ENCODE peak calls at places on chromosomes 11 and 22, in eight cellular contexts. One of them, this sample, is unnamed.

GRCh38 chr22:20065896-20066616 is 14.0 kb upstream of the DGCR8 start:
- DNase-seq in cardiac muscle cell: no peak
- DNase-seq in HCT116: no peak
- DNase-seq in neural progenitor cell: no peak
- DNase-seq in upper lobe of right lung: no peak
- DNase-seq in colonic mucosa: no peak
- DNase-seq in lung: no peak
- DNase-seq in MM.1S: no peak
- DNase-seq in this sample: no peak

GRCh38 chr11:61546663-61547062 is 34.2 kb downstream of the SYT7 start:
- DNase-seq in cardiac muscle cell: no peak
- DNase-seq in HCT116: no peak
- DNase-seq in neural progenitor cell: no peak
- DNase-seq in upper lobe of right lung: no peak
- DNase-seq in colonic mucosa: no peak
- DNase-seq in lung: no peak
- DNase-seq in MM.1S: no peak
- DNase-seq in this sample: no peak

GRCh38 chr11:47391077-47391583 is 12.8 kb upstream of the SPI1 start:
- DNase-seq in cardiac muscle cell: no peak
- DNase-seq in HCT116: no peak
- DNase-seq in neural progenitor cell: no peak
- DNase-seq in upper lobe of right lung: peak; percentile 87
- DNase-seq in colonic mucosa: no peak
- DNase-seq in lung: no peak
- DNase-seq in MM.1S: no peak
- DNase-seq in this sample: peak; percentile 68

GRCh38 chr22:50293441-50294318 is 13.8 kb downstream of the PLXNB2 start:
- DNase-seq in cardiac muscle cell: peak; percentile 87
- DNase-seq in HCT116: no peak
- DNase-seq in neural progenitor cell: peak; percentile 94
- DNase-seq in upper lobe of right lung: peak; percentile 92
- DNase-seq in colonic mucosa: peak; percentile 90
- DNase-seq in lung: peak; percentile 79
- DNase-seq in MM.1S: no peak
- DNase-seq in this sample: no peak

GRCh38 chr22:47136671-47137070 is 374.2 kb downstream of the TBC1D22A start:
- DNase-seq in cardiac muscle cell: no peak
- DNase-seq in HCT116: no peak
- DNase-seq in neural progenitor cell: no peak
- DNase-seq in upper lobe of right lung: no peak
- DNase-seq in colonic mucosa: no peak
- DNase-seq in lung: no peak
- DNase-seq in MM.1S: no peak
- DNase-seq in this sample: no peak

GRCh38 chr11:46951864-46952263 is 15.3 kb downstream of the CSTPP1 start:
- DNase-seq in cardiac muscle cell: no peak
- DNase-seq in HCT116: no peak
- DNase-seq in neural progenitor cell: peak; percentile 86
- DNase-seq in upper lobe of right lung: no peak
- DNase-seq in colonic mucosa: no peak
- DNase-seq in lung: no peak
- DNase-seq in MM.1S: no peak
- DNase-seq in this sample: no peak

GRCh38 chr22:22556995-22557925 is 1.8 kb downstream of the PRAME start:
- DNase-seq in cardiac muscle cell: no peak
- DNase-seq in HCT116: no peak
- DNase-seq in neural progenitor cell: no peak
- DNase-seq in upper lobe of right lung: no peak
- DNase-seq in colonic mucosa: no peak
- DNase-seq in lung: no peak
- DNase-seq in MM.1S: no peak
- DNase-seq in this sample: no peak

GRCh38 chr11:46120361-46120710 is 918 bp downstream of the PHF21A start:
- DNase-seq in cardiac muscle cell: peak; percentile 49
- DNase-seq in HCT116: no peak
- DNase-seq in neural progenitor cell: peak; percentile 59
- DNase-seq in upper lobe of right lung: peak; percentile 68
- DNase-seq in colonic mucosa: no peak
- DNase-seq in lung: no peak
- DNase-seq in MM.1S: no peak
- DNase-seq in this sample: no peak

GRCh38 chr22:45164217-45165123 is 745 bp downstream of the NUP50 start:
- DNase-seq in cardiac muscle cell: peak; percentile 74
- DNase-seq in HCT116: no peak
- DNase-seq in neural progenitor cell: peak; percentile 68
- DNase-seq in upper lobe of right lung: peak; percentile 77
- DNase-seq in colonic mucosa: peak; percentile 45
- DNase-seq in lung: no peak
- DNase-seq in MM.1S: peak; percentile 21
- DNase-seq in this sample: no peak

GRCh38 chr11:10490398-10491232 is 35.6 kb downstream of the AMPD3 start:
- DNase-seq in cardiac muscle cell: peak; percentile 34
- DNase-seq in HCT116: peak; percentile 94
- DNase-seq in neural progenitor cell: peak; percentile 69
- DNase-seq in upper lobe of right lung: no peak
- DNase-seq in colonic mucosa: peak; percentile 60
- DNase-seq in lung: peak; percentile 71
- DNase-seq in MM.1S: no peak
- DNase-seq in this sample: peak; percentile 94

GRCh38 chr11:134346976-134347350 is 15.2 kb downstream of the GLB1L2 start:
- DNase-seq in cardiac muscle cell: no peak
- DNase-seq in HCT116: no peak
- DNase-seq in neural progenitor cell: no peak
- DNase-seq in upper lobe of right lung: no peak
- DNase-seq in colonic mucosa: no peak
- DNase-seq in lung: no peak
- DNase-seq in MM.1S: no peak
- DNase-seq in this sample: no peak

GRCh38 chr11:36280531-36280930 is 8.7 kb downstream of the COMMD9 start:
- DNase-seq in cardiac muscle cell: no peak
- DNase-seq in HCT116: no peak
- DNase-seq in neural progenitor cell: no peak
- DNase-seq in upper lobe of right lung: no peak
- DNase-seq in colonic mucosa: peak; percentile 0
- DNase-seq in lung: no peak
- DNase-seq in MM.1S: no peak
- DNase-seq in this sample: no peak

GRCh38 chr11:68077617-68078592 is 39.1 kb downstream of the TCIRG1 start:
- DNase-seq in cardiac muscle cell: no peak
- DNase-seq in HCT116: no peak
- DNase-seq in neural progenitor cell: no peak
- DNase-seq in upper lobe of right lung: no peak
- DNase-seq in colonic mucosa: no peak
- DNase-seq in lung: no peak
- DNase-seq in MM.1S: no peak
- DNase-seq in this sample: no peak

GRCh38 chr22:24827305-24827704 is 21.3 kb downstream of the SGSM1 start:
- DNase-seq in cardiac muscle cell: no peak
- DNase-seq in HCT116: no peak
- DNase-seq in neural progenitor cell: no peak
- DNase-seq in upper lobe of right lung: peak; percentile 81
- DNase-seq in colonic mucosa: peak; percentile 81
- DNase-seq in lung: peak; percentile 42
- DNase-seq in MM.1S: no peak
- DNase-seq in this sample: no peak

GRCh38 chr11:12717851-12718291 is 43.6 kb downstream of the TEAD1 start:
- DNase-seq in cardiac muscle cell: no peak
- DNase-seq in HCT116: no peak
- DNase-seq in neural progenitor cell: no peak
- DNase-seq in upper lobe of right lung: no peak
- DNase-seq in colonic mucosa: no peak
- DNase-seq in lung: no peak
- DNase-seq in MM.1S: peak; percentile 97
- DNase-seq in this sample: no peak

GRCh38 chr11:61587951-61588695 is 7.2 kb upstream of the SYT7 start:
- DNase-seq in cardiac muscle cell: peak; percentile 33
- DNase-seq in HCT116: peak; percentile 46
- DNase-seq in neural progenitor cell: peak; percentile 76
- DNase-seq in upper lobe of right lung: peak; percentile 86
- DNase-seq in colonic mucosa: peak; percentile 90
- DNase-seq in lung: peak; percentile 73
- DNase-seq in MM.1S: no peak
- DNase-seq in this sample: no peak

GRCh38 chr22:19555651-19556050 is 31.4 kb upstream of the CLDN5 start:
- DNase-seq in cardiac muscle cell: no peak
- DNase-seq in HCT116: no peak
- DNase-seq in neural progenitor cell: no peak
- DNase-seq in upper lobe of right lung: no peak
- DNase-seq in colonic mucosa: no peak
- DNase-seq in lung: no peak
- DNase-seq in MM.1S: no peak
- DNase-seq in this sample: no peak

DNA sequence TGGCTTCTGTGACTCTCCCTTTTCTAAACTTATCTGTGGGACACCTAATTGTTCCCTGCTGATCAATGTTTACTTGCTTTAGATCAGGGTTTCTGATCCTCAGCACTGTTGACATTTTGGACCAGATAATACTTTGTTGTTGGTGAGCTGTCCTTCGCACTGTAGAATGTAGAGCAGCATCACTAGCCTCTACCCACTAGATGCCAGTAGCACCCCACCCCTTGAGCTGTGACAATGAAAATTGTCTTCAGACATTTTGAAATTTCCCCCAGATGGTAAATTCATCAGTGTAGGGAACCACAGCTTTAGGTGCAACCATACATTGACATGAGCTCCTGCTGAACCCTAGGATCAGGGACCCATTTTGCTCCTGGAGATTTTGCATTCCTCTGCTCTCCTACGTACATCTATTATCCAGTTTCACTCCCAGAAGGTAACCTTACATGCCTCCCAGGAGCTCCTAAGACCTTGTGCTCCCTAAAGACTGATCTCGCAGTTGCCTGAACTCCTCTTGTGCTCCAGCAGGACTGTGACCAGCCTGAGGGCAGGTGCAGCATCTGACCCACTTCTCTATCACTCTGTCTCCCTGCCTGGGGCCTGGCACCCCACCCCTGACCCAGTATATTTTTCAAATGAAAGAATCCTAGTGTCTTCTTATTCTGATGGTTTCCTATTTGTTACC is 107.8 kb downstream of the FAR1 start:
- DNase-seq in cardiac muscle cell: no peak
- DNase-seq in HCT116: peak; percentile 15
- DNase-seq in neural progenitor cell: peak; percentile 40
- DNase-seq in upper lobe of right lung: no peak
- DNase-seq in colonic mucosa: no peak
- DNase-seq in lung: no peak
- DNase-seq in MM.1S: peak; percentile 31
- DNase-seq in this sample: no peak
- TF ChIP-seq CTCF in cardiac muscle cell: peak; percentile 22
- TF ChIP-seq CTCF in HCT116: peak; percentile 59
- TF ChIP-seq CTCF in neural progenitor cell: peak; percentile 50
- TF ChIP-seq CTCF in upper lobe of right lung: peak; percentile 13
- TF ChIP-seq CTCF in colonic mucosa: no peak
- TF ChIP-seq CTCF in lung: no peak
- TF ChIP-seq CTCF in MM.1S: peak; percentile 35
- TF ChIP-seq CTCF in this sample: no peak

DNA sequence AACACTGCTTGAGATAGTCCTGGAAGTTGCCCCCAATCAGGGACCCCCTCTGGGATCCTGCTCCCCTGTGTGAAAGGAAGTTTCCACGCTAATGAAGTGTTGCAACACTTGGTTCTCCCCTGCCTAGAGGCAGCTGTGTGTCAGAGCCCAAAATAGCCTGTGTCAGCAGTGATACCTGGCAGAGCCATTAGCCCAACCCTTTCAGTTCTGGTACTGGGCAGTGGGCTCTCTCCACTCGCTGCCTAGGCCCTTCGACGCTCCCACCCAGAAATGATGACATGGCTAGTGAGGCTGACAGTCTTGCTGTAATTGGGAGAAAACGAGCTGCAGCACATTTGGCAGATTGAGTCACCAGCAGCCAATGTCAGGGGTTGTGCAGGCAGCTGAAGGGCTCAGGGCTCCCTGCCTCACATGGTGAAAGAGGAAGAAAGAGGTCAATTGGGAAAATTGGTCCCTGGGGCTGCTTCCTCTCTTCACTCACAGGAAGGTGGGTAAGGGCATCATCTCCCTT is 1.4 kb upstream of the NXF1 start:
- DNase-seq in cardiac muscle cell: peak; percentile 58
- DNase-seq in HCT116: no peak
- DNase-seq in neural progenitor cell: no peak
- DNase-seq in upper lobe of right lung: no peak
- DNase-seq in colonic mucosa: no peak
- DNase-seq in lung: no peak
- DNase-seq in MM.1S: peak; percentile 61
- DNase-seq in this sample: peak; percentile 76
- H3K4me3 ChIP-seq in cardiac muscle cell: no peak overlapping the region
- H3K4me3 ChIP-seq in HCT116: no peak overlapping the region
- H3K4me3 ChIP-seq in neural progenitor cell: peak overlapping the region; percentile 83
- H3K4me3 ChIP-seq in upper lobe of right lung: no peak overlapping the region
- H3K4me3 ChIP-seq in colonic mucosa: no peak overlapping the region
- H3K4me3 ChIP-seq in lung: no peak overlapping the region
- H3K4me3 ChIP-seq in MM.1S: peak overlapping the region; percentile 70
- H3K4me3 ChIP-seq in this sample: no peak overlapping the region

DNA sequence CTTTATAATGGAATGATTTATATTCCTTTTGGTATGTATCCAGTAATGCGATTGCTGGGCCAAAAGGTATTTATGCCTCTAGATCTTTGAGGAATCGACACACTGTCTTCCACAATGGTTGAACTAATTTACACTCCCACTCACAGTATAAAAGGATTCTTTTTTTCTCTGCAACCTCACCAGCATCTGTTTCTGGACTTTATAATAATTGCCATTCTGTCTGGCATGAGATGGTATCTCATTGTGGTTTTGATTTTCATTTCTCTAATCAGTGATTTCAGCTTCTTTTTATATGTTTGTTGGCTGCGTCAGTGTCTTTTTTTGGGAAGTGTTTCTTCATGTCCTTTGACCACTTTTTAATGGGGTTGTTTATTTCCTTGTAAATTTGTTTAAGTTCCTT is 679.3 kb downstream of the JRKL start:
- DNase-seq in cardiac muscle cell: no peak
- DNase-seq in HCT116: no peak
- DNase-seq in neural progenitor cell: no peak
- DNase-seq in upper lobe of right lung: no peak
- DNase-seq in colonic mucosa: no peak
- DNase-seq in lung: no peak
- DNase-seq in MM.1S: no peak
- DNase-seq in this sample: no peak
- H3K9me3 ChIP-seq in cardiac muscle cell: no peaks in the 10 kb centered on the region
- H3K9me3 ChIP-seq in HCT116: peaks cover 10% of the 10 kb centered on the region
- H3K9me3 ChIP-seq in neural progenitor cell: no peaks in the 10 kb centered on the region
- H3K9me3 ChIP-seq in upper lobe of right lung: peaks cover 14% of the 10 kb centered on the region
- H3K9me3 ChIP-seq in colonic mucosa: no peaks in the 10 kb centered on the region
- H3K9me3 ChIP-seq in lung: peaks cover 10% of the 10 kb centered on the region
- H3K9me3 ChIP-seq in MM.1S: no peaks in the 10 kb centered on the region
- H3K9me3 ChIP-seq in this sample: peaks cover 4% of the 10 kb centered on the region

DNA sequence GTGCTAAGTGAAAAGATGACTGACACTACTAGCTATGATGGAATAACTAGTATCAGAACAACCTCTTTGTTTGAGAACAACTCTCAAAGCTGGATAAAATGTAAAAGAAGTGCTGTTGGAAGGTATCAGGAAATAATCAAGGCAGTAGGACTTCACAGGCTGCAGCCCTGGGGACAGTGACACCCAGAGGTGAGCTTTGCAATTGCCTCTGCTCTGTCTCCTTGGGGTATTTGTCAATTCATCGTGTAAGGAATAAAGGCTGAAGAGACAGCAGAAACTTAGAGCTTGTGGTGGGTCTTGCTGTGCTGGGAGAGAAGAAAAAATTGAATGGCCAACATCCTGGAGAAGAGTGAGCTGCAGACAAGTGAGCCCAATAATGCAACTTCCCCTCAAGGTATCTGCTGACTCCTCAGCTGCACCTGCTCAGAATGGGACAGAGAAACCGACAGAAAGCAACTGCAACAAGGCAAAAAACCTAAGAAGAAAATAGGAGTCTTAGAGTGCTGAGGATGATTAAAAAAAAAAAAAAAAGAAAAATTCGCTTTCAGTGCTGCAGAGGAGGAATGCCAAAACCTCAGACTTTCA is 141.1 kb downstream of the RCN1 start:
- DNase-seq in cardiac muscle cell: peak; percentile 46
- DNase-seq in HCT116: peak; percentile 36
- DNase-seq in neural progenitor cell: peak; percentile 70
- DNase-seq in upper lobe of right lung: no peak
- DNase-seq in colonic mucosa: no peak
- DNase-seq in lung: no peak
- DNase-seq in MM.1S: peak; percentile 63
- DNase-seq in this sample: no peak
- TF ChIP-seq CTCF in cardiac muscle cell: peak; percentile 83
- TF ChIP-seq CTCF in HCT116: peak; percentile 98
- TF ChIP-seq CTCF in neural progenitor cell: peak; percentile 79
- TF ChIP-seq CTCF in upper lobe of right lung: peak; percentile 42
- TF ChIP-seq CTCF in colonic mucosa: peak; percentile 31
- TF ChIP-seq CTCF in lung: no peak
- TF ChIP-seq CTCF in MM.1S: peak; percentile 86
- TF ChIP-seq CTCF in this sample: peak; percentile 17